ENCODE peak calls at places on chromosomes 13 and 19, in four cellular contexts. E, T, Z and M are unnamed samples.

GRCh38 chr13:20475927-20476691 is 49.5 kb downstream of the CRYL1 start:
- DNase-seq in E (no peak), T (no peak), Z (no peak), M (no peak)

GRCh38 chr13:98478134-98479129 is 98.5 kb downstream of the STK24 start:
- DNase-seq in E (no peak), T (no peak), Z (no peak), M (no peak)

GRCh38 chr13:31503626-31504025 is 235.7 kb upstream of the RXFP2 start:
- DNase-seq in E (no peak), T (no peak), Z (no peak), M (no peak)

GRCh38 chr13:40664100-40665060 is 2.1 kb downstream of the FOXO1 start:
- DNase-seq in E (peak; percentile 87), T (peak; percentile 87), Z (peak; percentile 84), M (peak; percentile 86)

GRCh38 chr13:112929778-112930055 is 39.3 kb upstream of the MCF2L start:
- DNase-seq in E (no peak), T (no peak), Z (no peak), M (no peak)

GRCh38 chr13:36875431-36875830 is 44.6 kb downstream of the SMAD9 start:
- DNase-seq in E (no peak), T (no peak), Z (no peak), M (no peak)

GRCh38 chr19:56270676-56271075 is 1.9 kb upstream of the EDDM13 start:
- DNase-seq in E (no peak), T (no peak), Z (peak; percentile 59), M (no peak)

GRCh38 chr13:109465151-109465550 is 321.2 kb downstream of the IRS2 start:
- DNase-seq in E (no peak), T (no peak), Z (no peak), M (no peak)

GRCh38 chr13:109862627-109863026 is 76.2 kb upstream of the IRS2 start:
- DNase-seq in E (no peak), T (no peak), Z (no peak), M (no peak)

GRCh38 chr19:17156947-17157302 is 58.2 kb upstream of the USE1 start:
- DNase-seq in E (no peak), T (no peak), Z (no peak), M (no peak)

GRCh38 chr13:69109891-69110525 is 997.6 kb upstream of the ATXN8OS start:
- DNase-seq in E (no peak), T (no peak), Z (no peak), M (no peak)

GRCh38 chr19:9165256-9165655 is 13.5 kb upstream of the OR7D2 start:
- DNase-seq in E (no peak), T (no peak), Z (no peak), M (no peak)

GRCh38 chr13:44715287-44716224 is 139.4 kb upstream of the TSC22D1 start:
- DNase-seq in E (no peak), T (no peak), Z (no peak), M (no peak)

GRCh38 chr13:77002590-77003190 is 10.8 kb downstream of the CLN5 start:
- DNase-seq in E (no peak), T (no peak), Z (no peak), M (no peak)

GRCh38 chr13:113856716-113857065 is 7.2 kb downstream of the GAS6 start:
- DNase-seq in E (peak; percentile 40), T (no peak), Z (peak; percentile 73), M (peak; percentile 52)

GRCh38 chr19:4380254-4380727 is 20.1 kb downstream of the SH3GL1 start:
- DNase-seq in E (peak; percentile 72), T (peak; percentile 63), Z (peak; percentile 36), M (peak; percentile 51)

GRCh38 chr13:87444135-87444534 is 227.0 kb upstream of the SLITRK5 start:
- DNase-seq in E (no peak), T (no peak), Z (no peak), M (no peak)

GRCh38 chr19:13255041-13255718 is 105.0 kb downstream of the IER2 start:
- DNase-seq in E (no peak), T (no peak), Z (no peak), M (no peak)

GRCh38 chr19:5826531-5827341 is 12.8 kb downstream of the FUT6 start:
- DNase-seq in E (peak; percentile 64), T (peak; percentile 71), Z (peak; percentile 91), M (peak; percentile 71)

GRCh38 chr13:54241719-54242118 is 1213.1 kb downstream of the OLFM4 start:
- DNase-seq in E (no peak), T (no peak), Z (no peak), M (no peak)

GRCh38 chr19:34321735-34322134 is 43.3 kb upstream of the GPI start:
- DNase-seq in E (no peak), T (no peak), Z (no peak), M (no peak)

GRCh38 chr19:7159105-7159933 is 89.8 kb downstream of the ZNF557 start:
- DNase-seq in E (peak; percentile 74), T (peak; percentile 59), Z (peak; percentile 85), M (no peak)

GRCh38 chr13:91270031-91270430 is 77.5 kb upstream of the MIR17HG start:
- DNase-seq in E (no peak), T (no peak), Z (no peak), M (no peak)

GRCh38 chr19:55156202-55157063 is 1.1 kb downstream of the TNNI3 start:
- DNase-seq in E (peak; percentile 60), T (peak; percentile 69), Z (peak; percentile 80), M (peak; percentile 19)

GRCh38 chr13:30608364-30608763 is 9.4 kb upstream of the USPL1 start:
- DNase-seq in E (no peak), T (no peak), Z (no peak), M (no peak)

GRCh38 chr19:2495130-2495641 is 19.3 kb downstream of the GADD45B start:
- DNase-seq in E (peak; percentile 88), T (peak; percentile 83), Z (peak; percentile 91), M (peak; percentile 97)

GRCh38 chr13:44237276-44237767 is 136.3 kb upstream of the SERP2 start:
- DNase-seq in E (peak; percentile 76), T (peak; percentile 32), Z (peak; percentile 84), M (peak; percentile 64)

GRCh38 chr19:45473366-45474190 is 5.8 kb downstream of the FOSB start:
- DNase-seq in E (no peak), T (no peak), Z (no peak), M (no peak)

GRCh38 chr19:1251233-1251502 is 2.8 kb downstream of the MIDN start:
- DNase-seq in E (peak; percentile 81), T (no peak), Z (no peak), M (peak; percentile 60)

GRCh38 chr19:10295305-10295846 is 5.6 kb downstream of the ICAM5 start:
- DNase-seq in E (no peak), T (peak; percentile 44), Z (no peak), M (peak; percentile 79)

GRCh38 chr19:50803633-50804419 is 13.6 kb downstream of the ACP4 start:
- DNase-seq in E (no peak), T (peak; percentile 27), Z (no peak), M (no peak)

GRCh38 chr13:110525328-110526319 is 35.9 kb downstream of the RAB20 start:
- DNase-seq in E (peak; percentile 54), T (peak; percentile 51), Z (peak; percentile 85), M (peak; percentile 84)

GRCh38 chr19:33350538-33351309 is 22.8 kb upstream of the CEBPG start:
- DNase-seq in E (peak; percentile 50), T (no peak), Z (no peak), M (no peak)

GRCh38 chr13:71634605-71635443 is 232.2 kb downstream of the DACH1 start:
- DNase-seq in E (no peak), T (no peak), Z (no peak), M (no peak)

GRCh38 chr19:4429266-4430200 is 27.1 kb downstream of the CHAF1A start:
- DNase-seq in E (no peak), T (no peak), Z (no peak), M (no peak)

GRCh38 chr13:94199135-94199534 is 280.3 kb downstream of the DCT start:
- DNase-seq in E (no peak), T (no peak), Z (no peak), M (no peak)

GRCh38 chr13:113664751-113665581 is 2.1 kb upstream of the GRK1 start:
- DNase-seq in E (no peak), T (no peak), Z (no peak), M (no peak)

GRCh38 chr19:41928221-41928683 is at the start of gene ERFL:
- DNase-seq in E (no peak), T (no peak), Z (no peak), M (no peak)